ENCODE peak calls at places on chromosomes 1 and 21, in eight cellular contexts. Y, L, T, Q, X, C, M and W are unnamed samples.

GRCh38 chr1:53525595-53525994 is 66.4 kb downstream of the DMRTB1 start:
- DNase-seq in L (no peak), M (no peak), X (no peak), C (no peak), Q (no peak), Y (no peak), T (peak), W (no peak)

GRCh38 chr1:243250102-243250501 is 5.0 kb downstream of the CEP170 start:
- DNase-seq in T (no peak), Q (no peak), C (no peak), Y (no peak), M (no peak), L (no peak), X (no peak), W (no peak)

GRCh38 chr1:90386899-90387334 is 330.2 kb downstream of the BARHL2 start:
- DNase-seq in T (no peak), L (no peak), Y (peak), Q (no peak), X (no peak), C (no peak), M (no peak), W (no peak)

GRCh38 chr1:3174487-3175247 is 105.7 kb downstream of the PRDM16 start:
- DNase-seq in Q (peak), T (no peak), X (no peak), C (no peak), Y (no peak), M (no peak), L (no peak), W (no peak)

GRCh38 chr1:26961826-26962225 is 1.6 kb upstream of the KDF1 start:
- DNase-seq in T (no peak), Q (no peak), X (no peak), Y (no peak), M (no peak), L (peak), C (peak), W (peak)

GRCh38 chr1:13597166-13597565 is 13.5 kb downstream of the PDPN start:
- DNase-seq in M (peak), C (no peak), T (no peak), Y (no peak), L (no peak), Q (no peak), X (no peak), W (no peak)

GRCh38 chr1:26788515-26788785 is 700 bp downstream of the PIGV start:
- DNase-seq in C (no peak), M (no peak), X (no peak), Q (no peak), T (no peak), Y (no peak), L (no peak), W (no peak)

GRCh38 chr1:153532769-153533599 is 2.8 kb downstream of the S100A6 start:
- DNase-seq in C (peak), M (peak), T (peak), L (peak), X (peak), Y (peak), Q (peak), W (peak)

GRCh38 chr1:59455206-59455605 is 158.3 kb downstream of the FGGY start:
- DNase-seq in Q (no peak), M (no peak), Y (peak), T (no peak), L (no peak), C (no peak), X (no peak), W (peak)

GRCh38 chr1:61287734-61288133 is 205.4 kb downstream of the NFIA start:
- DNase-seq in L (no peak), C (peak), X (no peak), Q (no peak), Y (peak), T (no peak), M (no peak), W (no peak)

GRCh38 chr1:213989740-213990472 is 2.1 kb downstream of the PROX1 start:
- DNase-seq in Q (no peak), T (no peak), Y (no peak), M (no peak), C (no peak), X (no peak), L (no peak), W (no peak)

GRCh38 chr1:32204943-32205361 is 519 bp upstream of the IQCC start:
- DNase-seq in T (no peak), L (peak), M (no peak), C (no peak), Y (no peak), X (no peak), Q (peak), W (no peak)

GRCh38 chr1:20709868-20710267 is 7.9 kb downstream of the KIF17 start:
- DNase-seq in T (no peak), C (no peak), Q (no peak), Y (no peak), L (no peak), M (no peak), X (no peak), W (no peak)

GRCh38 chr1:195047778-195048177 is 1560.5 kb downstream of the KCNT2 start:
- DNase-seq in T (no peak), M (no peak), L (no peak), Y (no peak), X (no peak), C (no peak), Q (no peak), W (no peak)

GRCh38 chr1:48203287-48203900 is 19.1 kb upstream of the SLC5A9 start:
- DNase-seq in Q (no peak), Y (peak), M (no peak), T (no peak), L (no peak), X (no peak), C (no peak), W (no peak)

GRCh38 chr21:37452222-37452621 is 85.6 kb downstream of the DYRK1A start:
- DNase-seq in M (no peak), L (no peak), Y (peak), T (no peak), C (peak), X (no peak), Q (no peak), W (peak)

GRCh38 chr1:47317841-47318240 is 3.9 kb upstream of the STIL start:
- DNase-seq in X (no peak), L (no peak), T (no peak), Y (no peak), C (no peak), Q (no peak), M (no peak), W (no peak)

GRCh38 chr1:38789498-38790169 is 69.9 kb downstream of the RRAGC start:
- DNase-seq in L (no peak), Y (no peak), X (no peak), Q (no peak), M (no peak), T (no peak), C (no peak), W (no peak)

GRCh38 chr1:21586926-21587601 is 77.8 kb downstream of the ALPL start:
- DNase-seq in M (peak), L (peak), Q (peak), X (no peak), Y (peak), T (no peak), C (peak), W (peak)

GRCh38 chr1:25744140-25744581 is 55.8 kb upstream of the SELENON start:
- DNase-seq in M (peak), Q (no peak), X (no peak), C (peak), L (peak), Y (peak), T (no peak), W (no peak)

GRCh38 chr1:19262728-19263127 is 11.1 kb downstream of the MRTO4 start:
- DNase-seq in T (no peak), M (no peak), X (no peak), L (no peak), Q (no peak), C (no peak), Y (no peak), W (no peak)

GRCh38 chr1:58986996-58987767 is 203.3 kb upstream of the JUN start:
- DNase-seq in X (no peak), Q (no peak), M (no peak), T (no peak), C (no peak), Y (no peak), L (no peak), W (no peak)

GRCh38 chr1:230321741-230322420 is 104.3 kb downstream of the PGBD5 start:
- DNase-seq in T (no peak), Y (no peak), X (no peak), Q (peak), L (no peak), C (no peak), M (no peak), W (no peak)